ENCODE peak calls at places on chromosomes 5 and 9, in five cellular contexts. One of them, this sample, is unnamed.

GRCh38 chr9:121888438-121888775 is 204.7 kb downstream of the TTLL11 start:
- DNase-seq in progenitor cell of endocrine pancreas: no peak
- DNase-seq in head of caudate nucleus: no peak
- DNase-seq in stimulated activated CD4-positive, alpha-beta T cell treated with anti-CD3 and anti-CD28 coated beads, Interleukin-4, amount 100 ng/mL, for 4 hours: no peak
- DNase-seq in AG10803: peak
- DNase-seq in this sample: no peak

GRCh38 chr5:57834829-57835554 is 352.4 kb upstream of the ACTBL2 start:
- DNase-seq in progenitor cell of endocrine pancreas: no peak
- DNase-seq in head of caudate nucleus: no peak
- DNase-seq in stimulated activated CD4-positive, alpha-beta T cell treated with anti-CD3 and anti-CD28 coated beads, Interleukin-4, amount 100 ng/mL, for 4 hours: no peak
- DNase-seq in AG10803: no peak
- DNase-seq in this sample: no peak

GRCh38 chr5:88142801-88143692 is 125.6 kb downstream of the TMEM161B start:
- DNase-seq in progenitor cell of endocrine pancreas: no peak
- DNase-seq in head of caudate nucleus: no peak
- DNase-seq in stimulated activated CD4-positive, alpha-beta T cell treated with anti-CD3 and anti-CD28 coated beads, Interleukin-4, amount 100 ng/mL, for 4 hours: no peak
- DNase-seq in AG10803: peak
- DNase-seq in this sample: no peak

GRCh38 chr5:4720831-4721230 is 419.3 kb upstream of the ADAMTS16 start:
- DNase-seq in progenitor cell of endocrine pancreas: no peak
- DNase-seq in head of caudate nucleus: no peak
- DNase-seq in stimulated activated CD4-positive, alpha-beta T cell treated with anti-CD3 and anti-CD28 coated beads, Interleukin-4, amount 100 ng/mL, for 4 hours: no peak
- DNase-seq in AG10803: no peak
- DNase-seq in this sample: no peak

GRCh38 chr9:121201045-121201737 is 478 bp downstream of the RAB14 start:
- DNase-seq in progenitor cell of endocrine pancreas: peak
- DNase-seq in head of caudate nucleus: no peak
- DNase-seq in stimulated activated CD4-positive, alpha-beta T cell treated with anti-CD3 and anti-CD28 coated beads, Interleukin-4, amount 100 ng/mL, for 4 hours: peak
- DNase-seq in AG10803: no peak
- DNase-seq in this sample: peak

GRCh38 chr9:132410642-132411041 is 631 bp downstream of the CFAP77 start:
- DNase-seq in progenitor cell of endocrine pancreas: no peak
- DNase-seq in head of caudate nucleus: no peak
- DNase-seq in stimulated activated CD4-positive, alpha-beta T cell treated with anti-CD3 and anti-CD28 coated beads, Interleukin-4, amount 100 ng/mL, for 4 hours: no peak
- DNase-seq in AG10803: no peak
- DNase-seq in this sample: peak

GRCh38 chr5:136064510-136064909 is 35.7 kb downstream of the TGFBI start:
- DNase-seq in progenitor cell of endocrine pancreas: no peak
- DNase-seq in head of caudate nucleus: no peak
- DNase-seq in stimulated activated CD4-positive, alpha-beta T cell treated with anti-CD3 and anti-CD28 coated beads, Interleukin-4, amount 100 ng/mL, for 4 hours: no peak
- DNase-seq in AG10803: no peak
- DNase-seq in this sample: no peak

GRCh38 chr5:110757118-110757729 is 18.4 kb downstream of the SLC25A46 start:
- DNase-seq in progenitor cell of endocrine pancreas: no peak
- DNase-seq in head of caudate nucleus: no peak
- DNase-seq in stimulated activated CD4-positive, alpha-beta T cell treated with anti-CD3 and anti-CD28 coated beads, Interleukin-4, amount 100 ng/mL, for 4 hours: no peak
- DNase-seq in AG10803: peak
- DNase-seq in this sample: no peak

GRCh38 chr5:6280425-6281100 is 97.8 kb downstream of the MED10 start:
- DNase-seq in progenitor cell of endocrine pancreas: no peak
- DNase-seq in head of caudate nucleus: no peak
- DNase-seq in stimulated activated CD4-positive, alpha-beta T cell treated with anti-CD3 and anti-CD28 coated beads, Interleukin-4, amount 100 ng/mL, for 4 hours: no peak
- DNase-seq in AG10803: no peak
- DNase-seq in this sample: no peak

GRCh38 chr5:16737173-16737572 is 120.4 kb upstream of the RETREG1 start:
- DNase-seq in progenitor cell of endocrine pancreas: no peak
- DNase-seq in head of caudate nucleus: no peak
- DNase-seq in stimulated activated CD4-positive, alpha-beta T cell treated with anti-CD3 and anti-CD28 coated beads, Interleukin-4, amount 100 ng/mL, for 4 hours: no peak
- DNase-seq in AG10803: no peak
- DNase-seq in this sample: no peak

GRCh38 chr5:10689391-10690081 is 71.5 kb downstream of the DAP start:
- DNase-seq in progenitor cell of endocrine pancreas: no peak
- DNase-seq in head of caudate nucleus: no peak
- DNase-seq in stimulated activated CD4-positive, alpha-beta T cell treated with anti-CD3 and anti-CD28 coated beads, Interleukin-4, amount 100 ng/mL, for 4 hours: no peak
- DNase-seq in AG10803: peak
- DNase-seq in this sample: no peak

GRCh38 chr5:109143001-109143400 is 266.8 kb downstream of the PJA2 start:
- DNase-seq in progenitor cell of endocrine pancreas: no peak
- DNase-seq in head of caudate nucleus: no peak
- DNase-seq in stimulated activated CD4-positive, alpha-beta T cell treated with anti-CD3 and anti-CD28 coated beads, Interleukin-4, amount 100 ng/mL, for 4 hours: no peak
- DNase-seq in AG10803: peak
- DNase-seq in this sample: no peak

GRCh38 chr5:83964235-83964634 is 243.6 kb upstream of the HAPLN1 start:
- DNase-seq in progenitor cell of endocrine pancreas: no peak
- DNase-seq in head of caudate nucleus: no peak
- DNase-seq in stimulated activated CD4-positive, alpha-beta T cell treated with anti-CD3 and anti-CD28 coated beads, Interleukin-4, amount 100 ng/mL, for 4 hours: no peak
- DNase-seq in AG10803: no peak
- DNase-seq in this sample: no peak

GRCh38 chr5:54148858-54149257 is 161.5 kb downstream of the ARL15 start:
- DNase-seq in progenitor cell of endocrine pancreas: no peak
- DNase-seq in head of caudate nucleus: no peak
- DNase-seq in stimulated activated CD4-positive, alpha-beta T cell treated with anti-CD3 and anti-CD28 coated beads, Interleukin-4, amount 100 ng/mL, for 4 hours: no peak
- DNase-seq in AG10803: peak
- DNase-seq in this sample: no peak

GRCh38 chr9:127785023-127785932 is 556 bp upstream of the CDK9 start:
- DNase-seq in progenitor cell of endocrine pancreas: peak
- DNase-seq in head of caudate nucleus: peak
- DNase-seq in stimulated activated CD4-positive, alpha-beta T cell treated with anti-CD3 and anti-CD28 coated beads, Interleukin-4, amount 100 ng/mL, for 4 hours: peak
- DNase-seq in AG10803: peak
- DNase-seq in this sample: peak

GRCh38 chr9:17462869-17463464 is 115.9 kb upstream of the SH3GL2 start:
- DNase-seq in progenitor cell of endocrine pancreas: no peak
- DNase-seq in head of caudate nucleus: no peak
- DNase-seq in stimulated activated CD4-positive, alpha-beta T cell treated with anti-CD3 and anti-CD28 coated beads, Interleukin-4, amount 100 ng/mL, for 4 hours: no peak
- DNase-seq in AG10803: peak
- DNase-seq in this sample: no peak

GRCh38 chr9:95218790-95219189 is 98.7 kb downstream of the FANCC start:
- DNase-seq in progenitor cell of endocrine pancreas: no peak
- DNase-seq in head of caudate nucleus: no peak
- DNase-seq in stimulated activated CD4-positive, alpha-beta T cell treated with anti-CD3 and anti-CD28 coated beads, Interleukin-4, amount 100 ng/mL, for 4 hours: no peak
- DNase-seq in AG10803: no peak
- DNase-seq in this sample: no peak

GRCh38 chr5:53407373-53407772 is 73.1 kb upstream of the FST start:
- DNase-seq in progenitor cell of endocrine pancreas: no peak
- DNase-seq in head of caudate nucleus: no peak
- DNase-seq in stimulated activated CD4-positive, alpha-beta T cell treated with anti-CD3 and anti-CD28 coated beads, Interleukin-4, amount 100 ng/mL, for 4 hours: no peak
- DNase-seq in AG10803: peak
- DNase-seq in this sample: no peak

GRCh38 chr5:92019376-92019990 is 636.4 kb upstream of the ARRDC3 start:
- DNase-seq in progenitor cell of endocrine pancreas: no peak
- DNase-seq in head of caudate nucleus: no peak
- DNase-seq in stimulated activated CD4-positive, alpha-beta T cell treated with anti-CD3 and anti-CD28 coated beads, Interleukin-4, amount 100 ng/mL, for 4 hours: no peak
- DNase-seq in AG10803: no peak
- DNase-seq in this sample: no peak

GRCh38 chr5:4479381-4479780 is 660.7 kb upstream of the ADAMTS16 start:
- DNase-seq in progenitor cell of endocrine pancreas: no peak
- DNase-seq in head of caudate nucleus: no peak
- DNase-seq in stimulated activated CD4-positive, alpha-beta T cell treated with anti-CD3 and anti-CD28 coated beads, Interleukin-4, amount 100 ng/mL, for 4 hours: no peak
- DNase-seq in AG10803: no peak
- DNase-seq in this sample: no peak

GRCh38 chr9:8188720-8189407 is 389.3 kb upstream of the DMAC1 start:
- DNase-seq in progenitor cell of endocrine pancreas: no peak
- DNase-seq in head of caudate nucleus: no peak
- DNase-seq in stimulated activated CD4-positive, alpha-beta T cell treated with anti-CD3 and anti-CD28 coated beads, Interleukin-4, amount 100 ng/mL, for 4 hours: no peak
- DNase-seq in AG10803: no peak
- DNase-seq in this sample: no peak

GRCh38 chr9:7033611-7034010 is 275.8 kb downstream of the KDM4C start:
- DNase-seq in progenitor cell of endocrine pancreas: no peak
- DNase-seq in head of caudate nucleus: no peak
- DNase-seq in stimulated activated CD4-positive, alpha-beta T cell treated with anti-CD3 and anti-CD28 coated beads, Interleukin-4, amount 100 ng/mL, for 4 hours: no peak
- DNase-seq in AG10803: no peak
- DNase-seq in this sample: no peak

GRCh38 chr5:55694152-55694830 is 17.8 kb downstream of the SLC38A9 start:
- DNase-seq in progenitor cell of endocrine pancreas: no peak
- DNase-seq in head of caudate nucleus: no peak
- DNase-seq in stimulated activated CD4-positive, alpha-beta T cell treated with anti-CD3 and anti-CD28 coated beads, Interleukin-4, amount 100 ng/mL, for 4 hours: no peak
- DNase-seq in AG10803: peak
- DNase-seq in this sample: no peak

This sample was measured in activated B cell treated with CpG ODN at 0.5 μM for 24 hours.